ENCODE peak calls at places on chromosomes 4 and X, in ten cellular contexts. Q is nephron progenitor cell; C is D721Med; I is CD4-positive, alpha-beta T cell; O is cardiac fibroblast; M is T-cell; Z is CD4-positive, alpha-beta memory T cell; E is HEK293T; F is AG20443; R is amniotic stem cell. U is an unnamed sample.

GRCh38 chr4:70505152-70505748 is 13.1 kb upstream of the AMTN start:
- DNase-seq in Q (peak), C (no peak), I (peak), O (peak), M (peak), Z (no peak), E (peak), F (peak), R (no peak), U (no peak)

GRCh38 chrX:100363926-100364325 is 46.1 kb downstream of the PCDH19 start:
- DNase-seq in Q (peak), C (no peak), I (no peak), O (no peak), M (no peak), Z (no peak), E (no peak), F (no peak), R (no peak), U (no peak)

GRCh38 chrX:53073115-53073581 is 9.0 kb upstream of the TSPYL2 start:
- DNase-seq in Q (no peak), C (no peak), I (no peak), O (no peak), M (no peak), Z (no peak), E (no peak), F (no peak), R (no peak), U (no peak)

GRCh38 chr4:23745377-23745776 is 144.5 kb downstream of the PPARGC1A start:
- DNase-seq in Q (no peak), C (no peak), I (no peak), O (no peak), M (no peak), Z (no peak), E (no peak), F (no peak), R (no peak), U (no peak)

GRCh38 chrX:1249101-1249887 is 19.3 kb upstream of the CSF2RA start:
- DNase-seq in Q (peak), C (no peak), I (peak), O (peak), M (peak), Z (peak), E (no peak), F (no peak), R (no peak), U (no peak)

GRCh38 chr4:186105721-186106335 is 1.3 kb downstream of the FAM149A start:
- DNase-seq in Q (no peak), C (no peak), I (no peak), O (peak), M (no peak), Z (no peak), E (peak), F (no peak), R (no peak), U (no peak)

GRCh38 chr4:46667790-46668189 is 241.3 kb downstream of the COX7B2 start:
- DNase-seq in Q (no peak), C (no peak), I (no peak), O (no peak), M (no peak), Z (no peak), E (no peak), F (no peak), R (no peak), U (no peak)

GRCh38 chr4:173237152-173237551 is 68.5 kb downstream of the GALNT7 start:
- DNase-seq in Q (no peak), C (no peak), I (no peak), O (peak), M (no peak), Z (no peak), E (no peak), F (no peak), R (no peak), U (no peak)

GRCh38 chr4:171473155-171473554 is 340.0 kb upstream of the GALNTL6 start:
- DNase-seq in Q (no peak), C (no peak), I (no peak), O (no peak), M (no peak), Z (no peak), E (no peak), F (no peak), R (no peak), U (no peak)

GRCh38 chr4:38529189-38530115 is 134.5 kb upstream of the KLF3 start:
- DNase-seq in Q (no peak), C (no peak), I (peak), O (no peak), M (peak), Z (peak), E (no peak), F (no peak), R (no peak), U (no peak)

GRCh38 chrX:33014949-33015348 is 196.4 kb downstream of the DMD start:
- DNase-seq in Q (no peak), C (no peak), I (no peak), O (no peak), M (no peak), Z (no peak), E (no peak), F (no peak), R (no peak), U (no peak)

GRCh38 chr4:10762541-10762940 is 78.0 kb upstream of the CLNK start:
- DNase-seq in Q (peak), C (no peak), I (no peak), O (peak), M (no peak), Z (no peak), E (no peak), F (no peak), R (peak), U (no peak)

GRCh38 chr4:173990879-173991231 is 292.6 kb downstream of the FBXO8 start:
- DNase-seq in Q (peak), C (no peak), I (no peak), O (peak), M (no peak), Z (no peak), E (no peak), F (no peak), R (no peak), U (no peak)

GRCh38 chr4:167629272-167629671 is 395.0 kb upstream of the SPOCK3 start:
- DNase-seq in Q (no peak), C (no peak), I (no peak), O (no peak), M (no peak), Z (no peak), E (no peak), F (no peak), R (no peak), U (no peak)

GRCh38 chr4:13059015-13059414 is 425.1 kb downstream of the RAB28 start:
- DNase-seq in Q (no peak), C (no peak), I (no peak), O (no peak), M (no peak), Z (no peak), E (no peak), F (no peak), R (no peak), U (no peak)

GRCh38 chr4:182898479-182898799 is 18.7 kb downstream of the DCTD start:
- DNase-seq in Q (no peak), C (no peak), I (no peak), O (no peak), M (no peak), Z (no peak), E (no peak), F (no peak), R (no peak), U (no peak)

GRCh38 chr4:73315091-73315490 is 56.5 kb upstream of the ANKRD17 start:
- DNase-seq in Q (no peak), C (no peak), I (no peak), O (peak), M (no peak), Z (no peak), E (no peak), F (peak), R (peak), U (no peak)

GRCh38 chr4:174156239-174156826 is 127.1 kb downstream of the FBXO8 start:
- DNase-seq in Q (no peak), C (no peak), I (no peak), O (peak), M (no peak), Z (no peak), E (peak), F (peak), R (peak), U (no peak)

GRCh38 chrX:2703991-2704369 is 12.9 kb downstream of the CD99 start:
- DNase-seq in Q (no peak), C (no peak), I (no peak), O (peak), M (no peak), Z (no peak), E (no peak), F (peak), R (no peak), U (no peak)

GRCh38 chr4:168654206-168655174 is 157.6 kb downstream of the PALLD start:
- DNase-seq in Q (no peak), C (no peak), I (no peak), O (no peak), M (no peak), Z (no peak), E (no peak), F (no peak), R (no peak), U (no peak)

GRCh38 chrX:52424658-52425057 is 55.8 kb downstream of the XAGE2 start:
- DNase-seq in Q (no peak), C (no peak), I (no peak), O (peak), M (no peak), Z (no peak), E (no peak), F (peak), R (no peak), U (no peak)

GRCh38 chr4:100008048-100008447 is 58.0 kb upstream of the H2AZ1 start:
- DNase-seq in Q (no peak), C (no peak), I (no peak), O (peak), M (no peak), Z (no peak), E (no peak), F (peak), R (peak), U (no peak)

GRCh38 chr4:150818661-150819060 is 196.4 kb downstream of the LRBA start:
- DNase-seq in Q (no peak), C (no peak), I (no peak), O (peak), M (no peak), Z (no peak), E (no peak), F (no peak), R (peak), U (no peak)

GRCh38 chr4:87044511-87045369 is 109.9 kb downstream of the AFF1 start:
- DNase-seq in Q (peak), C (no peak), I (no peak), O (peak), M (no peak), Z (no peak), E (no peak), F (no peak), R (no peak), U (no peak)

GRCh38 chr4:95450294-95450693 is 98.5 kb downstream of the UNC5C start:
- DNase-seq in Q (no peak), C (no peak), I (no peak), O (no peak), M (no peak), Z (no peak), E (no peak), F (no peak), R (no peak), U (no peak)

GRCh38 chr4:113637363-113637762 is 124.2 kb downstream of the CAMK2D start:
- DNase-seq in Q (no peak), C (no peak), I (no peak), O (peak), M (no peak), Z (no peak), E (no peak), F (peak), R (no peak), U (no peak)

GRCh38 chr4:30776451-30776850 is 56.3 kb downstream of the PCDH7 start:
- DNase-seq in Q (no peak), C (no peak), I (no peak), O (no peak), M (no peak), Z (no peak), E (no peak), F (no peak), R (no peak), U (no peak)

GRCh38 chr4:48949518-48950207 is 36.4 kb upstream of the CWH43 start:
- DNase-seq in Q (no peak), C (no peak), I (no peak), O (no peak), M (no peak), Z (no peak), E (no peak), F (peak), R (no peak), U (no peak)

GRCh38 chr4:153127773-153128494 is 76.3 kb upstream of the TRIM2 start:
- DNase-seq in Q (peak), C (no peak), I (peak), O (peak), M (peak), Z (peak), E (peak), F (peak), R (peak), U (peak)

GRCh38 chr4:182448281-182449151 is 205.3 kb downstream of the TENM3 start:
- DNase-seq in Q (peak), C (peak), I (no peak), O (peak), M (no peak), Z (no peak), E (peak), F (peak), R (peak), U (peak)

GRCh38 chrX:47247206-47247998 is 14.6 kb downstream of the USP11 start:
- DNase-seq in Q (no peak), C (no peak), I (no peak), O (peak), M (no peak), Z (no peak), E (no peak), F (peak), R (no peak), U (no peak)

GRCh38 chr4:91267543-91267942 is 1036.2 kb upstream of the GRID2 start:
- DNase-seq in Q (no peak), C (no peak), I (no peak), O (no peak), M (no peak), Z (no peak), E (no peak), F (no peak), R (no peak), U (no peak)

GRCh38 chrX:13732246-13733067 is 2.0 kb downstream of the TRAPPC2 start:
- DNase-seq in Q (no peak), C (no peak), I (no peak), O (no peak), M (no peak), Z (no peak), E (no peak), F (peak), R (no peak), U (no peak)

GRCh38 chr4:4396628-4397440 is 9.9 kb downstream of the NSG1 start:
- DNase-seq in Q (no peak), C (no peak), I (no peak), O (no peak), M (no peak), Z (no peak), E (no peak), F (no peak), R (no peak), U (no peak)

GRCh38 chr4:126372634-126373033 is 1057.9 kb downstream of the FAT4 start:
- DNase-seq in Q (no peak), C (no peak), I (no peak), O (no peak), M (no peak), Z (no peak), E (no peak), F (no peak), R (no peak), U (no peak)

GRCh38 chrX:40996886-40997530 is 88.2 kb upstream of the USP9X start:
- DNase-seq in Q (no peak), C (no peak), I (no peak), O (peak), M (no peak), Z (no peak), E (peak), F (peak), R (peak), U (no peak)

GRCh38 chrX:153299855-153300254 is 21.7 kb downstream of the PNMA6F start:
- DNase-seq in Q (no peak), C (no peak), I (no peak), O (no peak), M (no peak), Z (no peak), E (no peak), F (no peak), R (no peak), U (no peak)